ENCODE peak calls at places on chromosomes 3 and 15, in four cellular contexts. One of them, this sample, is unnamed.

GRCh38 chr15:29461877-29462276 is 192.3 kb upstream of the NSMCE3 start:
- DNase-seq in activated CD8-positive, alpha-beta T cell treated with anti-CD3 and anti-CD28 coated beads for 36 hours: no peak
- DNase-seq in Panc1: no peak
- DNase-seq in Kasumi-1: no peak
- DNase-seq in this sample: no peak

GRCh38 chr3:11907667-11908660 is 61.3 kb upstream of the TAMM41 start:
- DNase-seq in Kasumi-1: no peak
- DNase-seq in activated CD8-positive, alpha-beta T cell treated with anti-CD3 and anti-CD28 coated beads for 36 hours: no peak
- DNase-seq in Panc1: no peak
- DNase-seq in this sample: no peak

GRCh38 chr15:33126559-33127290 is 67.8 kb downstream of the FMN1 start:
- DNase-seq in Panc1: peak; percentile 45
- DNase-seq in activated CD8-positive, alpha-beta T cell treated with anti-CD3 and anti-CD28 coated beads for 36 hours: peak; percentile 64
- DNase-seq in Kasumi-1: peak; percentile 3
- DNase-seq in this sample: peak; percentile 93

GRCh38 chr3:72617420-72618024 is 230.7 kb downstream of the SHQ1 start:
- DNase-seq in activated CD8-positive, alpha-beta T cell treated with anti-CD3 and anti-CD28 coated beads for 36 hours: no peak
- DNase-seq in Kasumi-1: no peak
- DNase-seq in Panc1: no peak
- DNase-seq in this sample: no peak

GRCh38 chr15:52963865-52964264 is 173.7 kb upstream of the ONECUT1 start:
- DNase-seq in activated CD8-positive, alpha-beta T cell treated with anti-CD3 and anti-CD28 coated beads for 36 hours: no peak
- DNase-seq in Panc1: no peak
- DNase-seq in Kasumi-1: no peak
- DNase-seq in this sample: no peak

GRCh38 chr3:150421256-150421655 is 13.2 kb downstream of the TSC22D2 start:
- DNase-seq in Panc1: no peak
- DNase-seq in activated CD8-positive, alpha-beta T cell treated with anti-CD3 and anti-CD28 coated beads for 36 hours: no peak
- DNase-seq in Kasumi-1: no peak
- DNase-seq in this sample: no peak

GRCh38 chr3:141493152-141493551 is 6.3 kb downstream of the RASA2 start:
- DNase-seq in Kasumi-1: no peak
- DNase-seq in activated CD8-positive, alpha-beta T cell treated with anti-CD3 and anti-CD28 coated beads for 36 hours: no peak
- DNase-seq in Panc1: no peak
- DNase-seq in this sample: no peak

GRCh38 chr3:158735296-158736033 is 3.2 kb upstream of the RARRES1 start:
- DNase-seq in activated CD8-positive, alpha-beta T cell treated with anti-CD3 and anti-CD28 coated beads for 36 hours: no peak
- DNase-seq in Kasumi-1: no peak
- DNase-seq in Panc1: no peak
- DNase-seq in this sample: no peak

GRCh38 chr15:71634820-71635219 is 175.5 kb upstream of the NR2E3 start:
- DNase-seq in activated CD8-positive, alpha-beta T cell treated with anti-CD3 and anti-CD28 coated beads for 36 hours: no peak
- DNase-seq in Panc1: no peak
- DNase-seq in Kasumi-1: no peak
- DNase-seq in this sample: no peak